ENCODE peak calls at places on chromosomes 12 and 14, in eight cellular contexts. O, D, M, F, T, X, H and W are unnamed samples.

GRCh38 chr12:22722779-22723178 is 97.8 kb downstream of the ETNK1 start:
- DNase-seq in D (no peak), H (no peak), T (no peak), X (no peak), O (no peak), F (no peak), M (no peak), W (no peak)

GRCh38 chr12:124563809-124564208 is 3.6 kb downstream of the NCOR2 start:
- DNase-seq in M (no peak), F (no peak), X (no peak), O (no peak), T (no peak), H (no peak), D (no peak), W (no peak)

GRCh38 chr12:23950011-23950774 is 723 bp upstream of the SOX5 start:
- DNase-seq in O (peak), D (peak), T (no peak), F (no peak), H (peak), M (peak), X (no peak), W (peak)

GRCh38 chr12:25151476-25151875 is 43.5 kb downstream of the DNAI7 start:
- DNase-seq in O (peak), D (peak), T (no peak), H (peak), M (peak), X (no peak), F (no peak), W (peak)

GRCh38 chr14:78758333-78758732 is 588.2 kb downstream of the NRXN3 start:
- DNase-seq in H (peak), F (peak), O (peak), X (peak), D (peak), M (peak), T (peak), W (peak)

GRCh38 chr12:31724597-31724996 is 4.2 kb downstream of the AMN1 start:
- DNase-seq in D (no peak), F (no peak), M (peak), X (no peak), O (no peak), T (no peak), H (no peak), W (no peak)

GRCh38 chr14:73784065-73784987 is 67.3 kb upstream of the PTGR2 start:
- DNase-seq in D (peak), X (no peak), H (peak), M (peak), F (no peak), T (no peak), O (peak), W (no peak)

GRCh38 chr14:36254020-36254614 is 66.3 kb downstream of the MBIP start:
- DNase-seq in O (peak), M (peak), X (no peak), F (no peak), H (peak), D (peak), T (no peak), W (peak)

GRCh38 chr12:129629901-129630300 is 273.9 kb downstream of the TMEM132D start:
- DNase-seq in X (no peak), D (no peak), M (no peak), T (no peak), F (no peak), O (no peak), H (no peak), W (no peak)

GRCh38 chr14:64703393-64704144 is 655 bp upstream of the PLEKHG3 start:
- DNase-seq in F (no peak), X (no peak), T (no peak), H (no peak), M (peak), D (no peak), O (no peak), W (no peak)

GRCh38 chr12:111887916-111888745 is 46.1 kb downstream of the MAPKAPK5 start:
- DNase-seq in O (no peak), D (no peak), M (no peak), X (no peak), T (no peak), H (no peak), F (no peak), W (no peak)

GRCh38 chr14:80570930-80571298 is 359.6 kb upstream of the DIO2 start:
- DNase-seq in D (no peak), M (no peak), H (no peak), X (no peak), O (no peak), T (no peak), F (no peak), W (no peak)

GRCh38 chr12:121800694-121801600 is 2.9 kb upstream of the SETD1B start:
- DNase-seq in H (peak), M (peak), T (peak), O (peak), D (peak), X (peak), F (no peak), W (peak)

GRCh38 chr14:78448483-78449094 is 278.4 kb downstream of the NRXN3 start:
- DNase-seq in T (peak), D (peak), H (no peak), F (peak), O (peak), X (peak), M (peak), W (peak)

GRCh38 chr12:29241821-29242591 is 92.9 kb downstream of the FAR2 start:
- DNase-seq in D (peak), O (peak), M (peak), H (peak), T (no peak), F (peak), X (no peak), W (peak)

GRCh38 chr12:27280412-27280811 is 36.3 kb downstream of the STK38L start:
- DNase-seq in H (no peak), F (no peak), X (no peak), D (no peak), O (no peak), M (no peak), T (no peak), W (no peak)

GRCh38 chr12:27284021-27284420 is 39.9 kb downstream of the STK38L start:
- DNase-seq in H (no peak), X (no peak), O (no peak), M (no peak), F (no peak), T (no peak), D (no peak), W (no peak)

GRCh38 chr12:27289414-27289813 is 43.2 kb upstream of the BMAL2 start:
- DNase-seq in X (no peak), F (no peak), T (no peak), M (no peak), H (peak), O (peak), D (no peak), W (no peak)

GRCh38 chr12:27285395-27285794 is 41.3 kb downstream of the STK38L start:
- DNase-seq in X (no peak), T (no peak), F (no peak), H (peak), O (no peak), M (peak), D (no peak), W (no peak)

DNA sequence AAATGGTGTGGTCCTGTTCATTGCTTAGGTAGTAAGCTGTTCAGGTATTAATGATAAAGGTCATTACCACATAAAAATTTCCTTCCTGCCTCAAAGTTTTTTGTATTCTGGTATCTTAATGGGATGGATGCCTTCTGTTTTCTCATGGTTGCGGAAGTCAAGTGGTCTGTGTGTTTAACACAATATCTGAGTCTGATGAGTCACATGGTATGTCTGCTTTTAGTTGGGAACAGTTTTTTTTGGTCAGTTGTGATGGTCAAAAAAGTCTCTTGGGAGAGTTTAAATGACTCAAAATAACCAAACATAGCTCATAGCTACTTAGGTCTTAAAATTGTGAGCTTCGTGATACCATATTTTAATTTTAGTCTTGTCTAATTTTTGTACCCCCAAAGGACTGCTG is 40.7 kb downstream of the STK38L start:
- DNase-seq in O (peak), F (no peak), T (no peak), X (no peak), M (no peak), D (no peak), H (peak), W (no peak)
- H3K4me3 ChIP-seq in O (peak), F (no peak), T (no peak), X (no peak), M (no peak), D (no peak), H (no peak), W (no peak)

DNA sequence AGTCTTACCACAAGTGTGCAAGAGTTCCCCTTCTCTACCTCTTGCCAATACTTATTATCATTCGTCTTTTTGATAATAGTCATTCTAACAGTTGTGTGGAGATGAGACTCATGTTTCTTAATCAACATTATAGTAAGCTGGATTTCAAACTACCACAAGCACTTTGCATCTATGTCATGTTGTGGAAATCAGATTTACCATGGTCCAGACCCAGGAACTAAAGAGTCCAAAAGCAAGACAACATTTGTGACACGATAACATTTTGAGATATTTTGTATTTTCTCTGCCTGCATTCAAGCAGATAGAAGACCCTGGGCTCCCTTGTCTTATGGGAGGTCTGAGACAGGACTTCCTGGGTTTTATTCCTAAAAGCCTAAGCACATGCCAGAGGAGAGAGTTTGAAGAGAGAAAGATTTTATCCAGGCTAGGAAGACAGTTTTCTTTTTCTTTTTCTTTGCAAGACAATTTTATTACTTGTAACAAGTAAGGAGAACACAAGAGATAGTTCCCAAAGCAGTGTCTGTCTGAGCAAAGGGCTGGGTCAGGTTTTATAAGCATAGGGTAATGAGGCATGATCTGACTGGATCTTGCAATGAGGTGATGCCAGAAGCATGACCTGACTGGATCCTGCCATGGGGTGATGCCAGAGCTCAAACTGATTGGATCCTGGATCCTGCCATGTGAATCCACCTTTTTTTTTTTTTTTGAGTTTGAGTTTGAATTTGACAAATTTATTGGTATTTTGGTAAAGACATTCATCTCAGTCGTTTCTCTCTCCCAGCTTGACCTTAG is 180.5 kb upstream of the HMGA2 start:
- DNase-seq in X (no peak), O (no peak), T (no peak), F (no peak), H (peak), D (peak), M (no peak), W (no peak)
- H3K9ac ChIP-seq in X (no peak), O (no peak), T (no peak), F (peak), H (no peak), D (peak), M (no peak), W (no peak)

GRCh38 chr12:53965251-53966069 is 7.5 kb upstream of the HOXC11 start:
- DNase-seq in D (no peak), X (no peak), T (no peak), M (no peak), O (no peak), H (no peak), F (no peak), W (peak)
- H3K4me3 ChIP-seq in D (no peak), X (no peak), T (no peak), M (no peak), O (peak), H (no peak), F (no peak), W (no peak)

GRCh38 chr12:4302881-4303280 is 18.1 kb upstream of the TIGAR start:
- DNase-seq in F (no peak), H (no peak), X (no peak), M (no peak), T (no peak), O (no peak), D (no peak), W (no peak)

GRCh38 chr12:4300870-4301269 is 20.1 kb upstream of the TIGAR start:
- DNase-seq in M (no peak), O (no peak), D (no peak), F (no peak), T (no peak), H (no peak), X (no peak), W (no peak)

GRCh38 chr12:4303750-4304149 is 17.3 kb upstream of the TIGAR start:
- DNase-seq in F (no peak), X (no peak), M (no peak), D (no peak), T (no peak), O (no peak), H (no peak), W (no peak)

GRCh38 chr12:4297617-4298016 is 23.4 kb upstream of the TIGAR start:
- DNase-seq in H (no peak), M (no peak), X (no peak), T (no peak), O (no peak), F (no peak), D (no peak), W (no peak)

DNA sequence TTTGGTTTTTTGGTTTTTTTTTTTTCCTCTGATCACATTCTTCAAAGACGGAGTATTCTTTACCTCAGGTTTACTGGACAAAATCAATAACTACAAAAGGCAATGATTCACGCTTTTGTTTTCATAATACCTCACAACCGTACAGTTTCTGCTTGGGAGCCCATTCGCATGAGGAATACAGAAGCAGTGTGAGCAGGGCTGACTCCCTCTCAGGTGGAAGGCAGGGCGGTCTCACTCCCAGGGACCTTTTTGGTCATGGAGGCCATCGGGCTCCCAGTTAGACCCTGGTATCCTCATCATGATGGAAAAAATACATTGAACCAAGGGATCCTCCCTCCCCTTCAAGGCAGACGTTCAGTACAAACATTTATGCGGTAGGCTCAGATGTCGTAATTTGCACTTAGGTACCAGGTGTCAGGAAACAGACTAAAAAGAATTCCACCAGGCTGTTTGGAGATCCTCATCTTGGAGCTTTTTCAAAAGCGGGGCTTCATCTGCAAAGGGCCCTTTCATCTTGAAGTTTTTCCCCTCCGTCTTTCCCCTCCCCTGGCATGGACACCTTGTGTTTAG is 19.0 kb upstream of the TIGAR start:
- DNase-seq in X (no peak), O (no peak), D (no peak), H (no peak), M (no peak), F (no peak), T (no peak), W (no peak)
- H3K9ac ChIP-seq in X (no peak), O (no peak), D (no peak), H (no peak), M (no peak), F (no peak), T (no peak), W (no peak)

GRCh38 chr14:75247939-75248338 is 30.7 kb upstream of the FOS start:
- DNase-seq in T (no peak), D (no peak), O (no peak), H (no peak), F (no peak), M (no peak), X (no peak), W (no peak)
- H3K4me3 ChIP-seq in T (no peak), D (no peak), O (no peak), H (no peak), F (no peak), M (no peak), X (no peak), W (no peak)

GRCh38 chr12:12456637-12457036 is 99.8 kb downstream of the BORCS5 start:
- DNase-seq in D (peak), T (no peak), X (no peak), H (peak), O (peak), F (no peak), M (no peak), W (no peak)
- H3K9ac ChIP-seq in D (no peak), T (no peak), X (no peak), H (no peak), O (no peak), F (no peak), M (no peak), W (no peak)

GRCh38 chr14:94451826-94452225 is 774 bp downstream of the SERPINA11 start:
- DNase-seq in H (no peak), F (no peak), O (no peak), X (no peak), D (no peak), T (no peak), M (no peak), W (no peak)
- H3K4me3 ChIP-seq in H (no peak), F (no peak), O (no peak), X (no peak), D (no peak), T (no peak), M (no peak), W (no peak)